ENCODE peak calls at places on chromosomes 5 and 9, in six cellular contexts. One of them, this sample, is unnamed.

GRCh38 chr9:29211003-29211584 is 1637.8 kb upstream of the C9orf72 start:
- DNase-seq in lower leg skin: no peak
- DNase-seq in SK-MEL-5: no peak
- DNase-seq in hypothalamus: no peak
- DNase-seq in left colon: no peak
- DNase-seq in dermis microvascular lymphatic vessel endothelial cell: no peak
- DNase-seq in this sample: no peak

GRCh38 chr9:95506438-95506691 is 10.4 kb downstream of the PTCH1 start:
- DNase-seq in left colon: peak
- DNase-seq in dermis microvascular lymphatic vessel endothelial cell: peak
- DNase-seq in SK-MEL-5: peak
- DNase-seq in lower leg skin: peak
- DNase-seq in hypothalamus: no peak
- DNase-seq in this sample: no peak

GRCh38 chr5:136089804-136090203 is 42.8 kb upstream of the SMAD5 start:
- DNase-seq in dermis microvascular lymphatic vessel endothelial cell: no peak
- DNase-seq in left colon: peak
- DNase-seq in hypothalamus: no peak
- DNase-seq in lower leg skin: no peak
- DNase-seq in SK-MEL-5: peak
- DNase-seq in this sample: no peak

GRCh38 chr9:130172858-130173461 is 756 bp downstream of the NCS1 start:
- DNase-seq in left colon: no peak
- DNase-seq in hypothalamus: no peak
- DNase-seq in lower leg skin: no peak
- DNase-seq in SK-MEL-5: peak
- DNase-seq in dermis microvascular lymphatic vessel endothelial cell: peak
- DNase-seq in this sample: no peak

GRCh38 chr5:26625099-26625498 is 413.3 kb downstream of the CDH9 start:
- DNase-seq in dermis microvascular lymphatic vessel endothelial cell: no peak
- DNase-seq in lower leg skin: no peak
- DNase-seq in left colon: no peak
- DNase-seq in SK-MEL-5: no peak
- DNase-seq in hypothalamus: no peak
- DNase-seq in this sample: no peak

GRCh38 chr9:125513634-125514413 is 193.2 kb downstream of the MAPKAP1 start:
- DNase-seq in SK-MEL-5: peak
- DNase-seq in dermis microvascular lymphatic vessel endothelial cell: peak
- DNase-seq in lower leg skin: no peak
- DNase-seq in hypothalamus: no peak
- DNase-seq in left colon: peak
- DNase-seq in this sample: peak

GRCh38 chr5:53095931-53096525 is 13.5 kb downstream of the MOCS2 start:
- DNase-seq in hypothalamus: no peak
- DNase-seq in left colon: no peak
- DNase-seq in SK-MEL-5: peak
- DNase-seq in dermis microvascular lymphatic vessel endothelial cell: peak
- DNase-seq in lower leg skin: peak
- DNase-seq in this sample: peak

GRCh38 chr5:143479394-143479793 is 75.9 kb upstream of the NR3C1 start:
- DNase-seq in left colon: no peak
- DNase-seq in SK-MEL-5: no peak
- DNase-seq in hypothalamus: no peak
- DNase-seq in lower leg skin: no peak
- DNase-seq in dermis microvascular lymphatic vessel endothelial cell: no peak
- DNase-seq in this sample: no peak

GRCh38 chr9:61667559-61668121 is 477.8 kb downstream of the SPATA31A7 start:
- DNase-seq in left colon: no peak
- DNase-seq in hypothalamus: no peak
- DNase-seq in dermis microvascular lymphatic vessel endothelial cell: no peak
- DNase-seq in SK-MEL-5: no peak
- DNase-seq in lower leg skin: peak
- DNase-seq in this sample: no peak

GRCh38 chr5:16066320-16066719 is 113.3 kb downstream of the MARCHF11 start:
- DNase-seq in left colon: no peak
- DNase-seq in dermis microvascular lymphatic vessel endothelial cell: no peak
- DNase-seq in SK-MEL-5: no peak
- DNase-seq in hypothalamus: no peak
- DNase-seq in lower leg skin: no peak
- DNase-seq in this sample: no peak

GRCh38 chr5:65305913-65306312 is 175.8 kb downstream of the ADAMTS6 start:
- DNase-seq in hypothalamus: no peak
- DNase-seq in lower leg skin: no peak
- DNase-seq in SK-MEL-5: no peak
- DNase-seq in left colon: no peak
- DNase-seq in dermis microvascular lymphatic vessel endothelial cell: no peak
- DNase-seq in this sample: no peak

GRCh38 chr5:180817847-180818246 is 15.2 kb upstream of the MGAT1 start:
- DNase-seq in hypothalamus: no peak
- DNase-seq in dermis microvascular lymphatic vessel endothelial cell: no peak
- DNase-seq in SK-MEL-5: no peak
- DNase-seq in left colon: no peak
- DNase-seq in lower leg skin: peak
- DNase-seq in this sample: no peak

GRCh38 chr9:124477211-124478013 is 27.2 kb downstream of the ADGRD2 start:
- DNase-seq in dermis microvascular lymphatic vessel endothelial cell: no peak
- DNase-seq in left colon: no peak
- DNase-seq in SK-MEL-5: no peak
- DNase-seq in hypothalamus: no peak
- DNase-seq in lower leg skin: no peak
- DNase-seq in this sample: no peak

GRCh38 chr5:95543017-95543705 is 11.6 kb downstream of the SKIC3 start:
- DNase-seq in dermis microvascular lymphatic vessel endothelial cell: no peak
- DNase-seq in left colon: no peak
- DNase-seq in hypothalamus: no peak
- DNase-seq in lower leg skin: no peak
- DNase-seq in SK-MEL-5: no peak
- DNase-seq in this sample: no peak

GRCh38 chr5:178524093-178524882 is 65.9 kb downstream of the COL23A1 start:
- DNase-seq in dermis microvascular lymphatic vessel endothelial cell: no peak
- DNase-seq in SK-MEL-5: no peak
- DNase-seq in hypothalamus: no peak
- DNase-seq in left colon: no peak
- DNase-seq in lower leg skin: no peak
- DNase-seq in this sample: no peak

GRCh38 chr9:120845255-120845654 is 2.5 kb upstream of the PSMD5 start:
- DNase-seq in SK-MEL-5: no peak
- DNase-seq in dermis microvascular lymphatic vessel endothelial cell: no peak
- DNase-seq in hypothalamus: no peak
- DNase-seq in lower leg skin: no peak
- DNase-seq in left colon: no peak
- DNase-seq in this sample: no peak

GRCh38 chr5:134392301-134392700 is 19.4 kb downstream of the CDKN2AIPNL start:
- DNase-seq in dermis microvascular lymphatic vessel endothelial cell: no peak
- DNase-seq in lower leg skin: no peak
- DNase-seq in SK-MEL-5: no peak
- DNase-seq in hypothalamus: no peak
- DNase-seq in left colon: no peak
- DNase-seq in this sample: no peak

GRCh38 chr5:117504245-117504644 is 929.6 kb upstream of the SEMA6A start:
- DNase-seq in SK-MEL-5: no peak
- DNase-seq in hypothalamus: no peak
- DNase-seq in lower leg skin: no peak
- DNase-seq in dermis microvascular lymphatic vessel endothelial cell: no peak
- DNase-seq in left colon: no peak
- DNase-seq in this sample: no peak

GRCh38 chr5:5699062-5699461 is 276.6 kb downstream of the ICE1 start:
- DNase-seq in left colon: no peak
- DNase-seq in dermis microvascular lymphatic vessel endothelial cell: no peak
- DNase-seq in SK-MEL-5: peak
- DNase-seq in lower leg skin: no peak
- DNase-seq in hypothalamus: no peak
- DNase-seq in this sample: no peak

GRCh38 chr5:10927605-10928004 is 166.6 kb upstream of the DAP start:
- DNase-seq in dermis microvascular lymphatic vessel endothelial cell: no peak
- DNase-seq in hypothalamus: no peak
- DNase-seq in SK-MEL-5: no peak
- DNase-seq in lower leg skin: no peak
- DNase-seq in left colon: no peak
- DNase-seq in this sample: no peak

GRCh38 chr5:82164109-82164956 is 113.8 kb downstream of the RPS23 start:
- DNase-seq in lower leg skin: no peak
- DNase-seq in SK-MEL-5: no peak
- DNase-seq in hypothalamus: no peak
- DNase-seq in left colon: no peak
- DNase-seq in dermis microvascular lymphatic vessel endothelial cell: peak
- DNase-seq in this sample: no peak

GRCh38 chr9:33698267-33698666 is 97.1 kb upstream of the PRSS3 start:
- DNase-seq in dermis microvascular lymphatic vessel endothelial cell: no peak
- DNase-seq in hypothalamus: no peak
- DNase-seq in SK-MEL-5: no peak
- DNase-seq in lower leg skin: no peak
- DNase-seq in left colon: no peak
- DNase-seq in this sample: no peak

GRCh38 chr9:69035438-69036316 is at the start of gene FXN:
- DNase-seq in lower leg skin: peak
- DNase-seq in dermis microvascular lymphatic vessel endothelial cell: peak
- DNase-seq in hypothalamus: peak
- DNase-seq in SK-MEL-5: peak
- DNase-seq in left colon: peak
- DNase-seq in this sample: peak

GRCh38 chr5:73544429-73545402 is 20.7 kb downstream of the ANKRA2 start:
- DNase-seq in SK-MEL-5: peak
- DNase-seq in left colon: peak
- DNase-seq in hypothalamus: no peak
- DNase-seq in dermis microvascular lymphatic vessel endothelial cell: peak
- DNase-seq in lower leg skin: no peak
- DNase-seq in this sample: peak

GRCh38 chr5:119913425-119913824 is 284.1 kb downstream of the FAM170A start:
- DNase-seq in hypothalamus: no peak
- DNase-seq in SK-MEL-5: no peak
- DNase-seq in dermis microvascular lymphatic vessel endothelial cell: no peak
- DNase-seq in lower leg skin: no peak
- DNase-seq in left colon: no peak
- DNase-seq in this sample: no peak

GRCh38 chr9:136546697-136547481 is 1.0 kb upstream of the NOTCH1 start:
- DNase-seq in left colon: peak
- DNase-seq in hypothalamus: peak
- DNase-seq in dermis microvascular lymphatic vessel endothelial cell: no peak
- DNase-seq in lower leg skin: peak
- DNase-seq in SK-MEL-5: no peak
- DNase-seq in this sample: peak

GRCh38 chr9:76894198-76894597 is 11.7 kb downstream of the PRUNE2 start:
- DNase-seq in left colon: no peak
- DNase-seq in lower leg skin: no peak
- DNase-seq in hypothalamus: no peak
- DNase-seq in dermis microvascular lymphatic vessel endothelial cell: no peak
- DNase-seq in SK-MEL-5: peak
- DNase-seq in this sample: no peak

GRCh38 chr5:151159649-151160373 is 2.2 kb upstream of the ANXA6 start:
- DNase-seq in dermis microvascular lymphatic vessel endothelial cell: no peak
- DNase-seq in left colon: no peak
- DNase-seq in SK-MEL-5: no peak
- DNase-seq in hypothalamus: no peak
- DNase-seq in lower leg skin: no peak
- DNase-seq in this sample: no peak

GRCh38 chr9:73816905-73817304 is 665.2 kb downstream of the ANXA1 start:
- DNase-seq in lower leg skin: no peak
- DNase-seq in left colon: no peak
- DNase-seq in SK-MEL-5: no peak
- DNase-seq in dermis microvascular lymphatic vessel endothelial cell: no peak
- DNase-seq in hypothalamus: no peak
- DNase-seq in this sample: no peak

GRCh38 chr9:35646583-35647265 is 4.0 kb downstream of the SIT1 start:
- DNase-seq in hypothalamus: peak
- DNase-seq in left colon: peak
- DNase-seq in SK-MEL-5: peak
- DNase-seq in lower leg skin: peak
- DNase-seq in dermis microvascular lymphatic vessel endothelial cell: peak
- DNase-seq in this sample: peak

GRCh38 chr9:16387382-16387781 is 483.1 kb downstream of the BNC2 start:
- DNase-seq in left colon: no peak
- DNase-seq in lower leg skin: no peak
- DNase-seq in SK-MEL-5: no peak
- DNase-seq in dermis microvascular lymphatic vessel endothelial cell: no peak
- DNase-seq in hypothalamus: no peak
- DNase-seq in this sample: no peak

GRCh38 chr5:58410441-58410840 is 49.4 kb downstream of the PLK2 start:
- DNase-seq in hypothalamus: no peak
- DNase-seq in lower leg skin: no peak
- DNase-seq in left colon: no peak
- DNase-seq in SK-MEL-5: peak
- DNase-seq in dermis microvascular lymphatic vessel endothelial cell: peak
- DNase-seq in this sample: no peak

GRCh38 chr9:90099262-90099982 is 494.6 kb downstream of the GADD45G start:
- DNase-seq in SK-MEL-5: peak
- DNase-seq in hypothalamus: no peak
- DNase-seq in left colon: no peak
- DNase-seq in lower leg skin: no peak
- DNase-seq in dermis microvascular lymphatic vessel endothelial cell: peak
- DNase-seq in this sample: no peak

GRCh38 chr5:123599171-123599570 is 87.2 kb downstream of the CSNK1G3 start:
- DNase-seq in SK-MEL-5: no peak
- DNase-seq in dermis microvascular lymphatic vessel endothelial cell: peak
- DNase-seq in lower leg skin: no peak
- DNase-seq in hypothalamus: no peak
- DNase-seq in left colon: no peak
- DNase-seq in this sample: no peak

GRCh38 chr5:154526231-154527226 is 48.5 kb upstream of the HAND1 start:
- DNase-seq in lower leg skin: no peak
- DNase-seq in SK-MEL-5: no peak
- DNase-seq in dermis microvascular lymphatic vessel endothelial cell: no peak
- DNase-seq in hypothalamus: no peak
- DNase-seq in left colon: no peak
- DNase-seq in this sample: no peak

GRCh38 chr5:102638316-102638715 is 116.8 kb upstream of the PAM start:
- DNase-seq in dermis microvascular lymphatic vessel endothelial cell: no peak
- DNase-seq in SK-MEL-5: no peak
- DNase-seq in left colon: no peak
- DNase-seq in hypothalamus: no peak
- DNase-seq in lower leg skin: no peak
- DNase-seq in this sample: no peak